ENCODE peak calls at places on chromosome 7, in four cellular contexts. H is D341Med; D is activated T-helper 1 cell treated with anti-CD3 and anti-CD28 coated beads, Interleukin-12 subunit alpha, Interleukin-12 subunit beta, Interleukin-2, Interleukin-4 antibody, amounts not matched to agents 30 ng/mL and 10 ng/mL and 1 ng/mL, durations not matched to agents 14 hours and 24 hours and 36 hours; G is GM19239. E is an unnamed sample.

GRCh38 chr7:38839846-38840245 is 69.1 kb downstream of the VPS41 start:
- DNase-seq in D (no peak), H (no peak), G (no peak), E (no peak)

GRCh38 chr7:44486693-44487092 is 3.8 kb downstream of the NUDCD3 start:
- DNase-seq in G (no peak), H (no peak), D (no peak), E (no peak)

GRCh38 chr7:91263359-91264082 is 712 bp upstream of the FZD1 start:
- DNase-seq in D (no peak), G (no peak), H (peak), E (peak)

GRCh38 chr7:44111759-44112158 is 7.6 kb downstream of the AEBP1 start:
- DNase-seq in G (no peak), H (no peak), D (no peak), E (no peak)

GRCh38 chr7:127792528-127793342 is 140.7 kb downstream of the SND1 start:
- DNase-seq in H (peak), G (no peak), D (peak), E (no peak)

GRCh38 chr7:78510580-78511188 is 712.1 kb downstream of the PHTF2 start:
- DNase-seq in D (no peak), G (no peak), H (peak), E (no peak)

GRCh38 chr7:7276151-7276550 is 93.8 kb downstream of the C1GALT1 start:
- DNase-seq in D (no peak), G (no peak), H (no peak), E (no peak)

GRCh38 chr7:101948650-101949049 is 131.2 kb downstream of the CUX1 start:
- DNase-seq in G (no peak), H (no peak), D (no peak), E (no peak)

GRCh38 chr7:14419554-14419953 is 430.1 kb upstream of the ETV1 start:
- DNase-seq in G (no peak), D (no peak), H (no peak), E (no peak)